ENCODE peak calls at places on chromosome 2, in eight cellular contexts. O, W, P, J, B, F, T and A are unnamed samples.

GRCh38 chr2:130829020-130829419 is 7.7 kb upstream of the ARHGEF4 start:
- DNase-seq in O (peak), W (no peak), P (no peak), J (peak), B (no peak), F (no peak), T (no peak), A (no peak)

GRCh38 chr2:234633581-234634230 is 136.8 kb upstream of the ARL4C start:
- DNase-seq in O (no peak), W (no peak), P (no peak), J (no peak), B (no peak), F (no peak), T (no peak), A (no peak)

GRCh38 chr2:68282814-68283812 is 30.8 kb upstream of the PPP3R1 start:
- DNase-seq in O (peak), W (no peak), P (peak), J (peak), B (no peak), F (no peak), T (peak), A (no peak)

GRCh38 chr2:120659275-120659952 is 76.3 kb upstream of the GLI2 start:
- DNase-seq in O (no peak), W (no peak), P (no peak), J (no peak), B (no peak), F (no peak), T (no peak), A (no peak)

GRCh38 chr2:12304494-12305228 is 412.1 kb upstream of the TRIB2 start:
- DNase-seq in O (no peak), W (no peak), P (no peak), J (no peak), B (no peak), F (no peak), T (peak), A (no peak)

GRCh38 chr2:205650450-205650849 is 31.9 kb upstream of the NRP2 start:
- DNase-seq in O (no peak), W (no peak), P (no peak), J (no peak), B (no peak), F (no peak), T (peak), A (no peak)

GRCh38 chr2:112881217-112882000 is 29.6 kb upstream of the IL37 start:
- DNase-seq in O (no peak), W (peak), P (no peak), J (peak), B (no peak), F (peak), T (peak), A (peak)

GRCh38 chr2:144522741-144523605 is 3.1 kb upstream of the ZEB2 start:
- DNase-seq in O (no peak), W (no peak), P (no peak), J (no peak), B (no peak), F (peak), T (peak), A (no peak)

GRCh38 chr2:232955856-232956255 is 57.2 kb downstream of the NGEF start:
- DNase-seq in O (no peak), W (no peak), P (no peak), J (no peak), B (no peak), F (no peak), T (no peak), A (no peak)

GRCh38 chr2:218281449-218281848 is 10.9 kb downstream of the TMBIM1 start:
- DNase-seq in O (no peak), W (no peak), P (no peak), J (no peak), B (no peak), F (peak), T (peak), A (no peak)

GRCh38 chr2:105873721-105874120 is 129.0 kb downstream of the NCK2 start:
- DNase-seq in O (peak), W (no peak), P (no peak), J (no peak), B (no peak), F (no peak), T (peak), A (no peak)

GRCh38 chr2:234836251-234836650 is 115.6 kb upstream of the SH3BP4 start:
- DNase-seq in O (no peak), W (no peak), P (no peak), J (no peak), B (no peak), F (no peak), T (no peak), A (no peak)

GRCh38 chr2:104429978-104430740 is 423.8 kb upstream of the POU3F3 start:
- DNase-seq in O (no peak), W (peak), P (no peak), J (no peak), B (no peak), F (no peak), T (no peak), A (peak)

GRCh38 chr2:234873103-234873827 is 78.6 kb upstream of the SH3BP4 start:
- DNase-seq in O (no peak), W (no peak), P (no peak), J (no peak), B (no peak), F (no peak), T (no peak), A (no peak)

GRCh38 chr2:98555681-98556080 is 52.6 kb downstream of the COA5 start:
- DNase-seq in O (no peak), W (no peak), P (no peak), J (no peak), B (no peak), F (no peak), T (no peak), A (no peak)

GRCh38 chr2:181430406-181431199 is 26.6 kb upstream of the ITGA4 start:
- DNase-seq in O (peak), W (no peak), P (peak), J (no peak), B (no peak), F (no peak), T (peak), A (no peak)

GRCh38 chr2:200042102-200042735 is 86.8 kb downstream of the MAIP1 start:
- DNase-seq in O (no peak), W (no peak), P (no peak), J (no peak), B (no peak), F (no peak), T (peak), A (no peak)

GRCh38 chr2:160388464-160389263 is 104.9 kb downstream of the RBMS1 start:
- DNase-seq in O (no peak), W (no peak), P (peak), J (no peak), B (no peak), F (peak), T (peak), A (no peak)

GRCh38 chr2:201886504-201886903 is 80.2 kb downstream of the CDK15 start:
- DNase-seq in O (peak), W (no peak), P (no peak), J (peak), B (no peak), F (no peak), T (peak), A (no peak)

GRCh38 chr2:132640116-132640515 is 29.9 kb downstream of the LYPD1 start:
- DNase-seq in O (no peak), W (no peak), P (no peak), J (no peak), B (no peak), F (no peak), T (no peak), A (no peak)

GRCh38 chr2:44351088-44351487 is 10.2 kb downstream of the PREPL start:
- DNase-seq in O (no peak), W (no peak), P (no peak), J (no peak), B (no peak), F (peak), T (peak), A (no peak)

GRCh38 chr2:85437488-85438290 is 19.2 kb downstream of the SH2D6 start:
- DNase-seq in O (peak), W (peak), P (peak), J (no peak), B (peak), F (peak), T (peak), A (peak)

GRCh38 chr2:102366406-102367112 is 11.0 kb downstream of the IL18R1 start:
- DNase-seq in O (no peak), W (no peak), P (peak), J (no peak), B (no peak), F (no peak), T (no peak), A (no peak)

DNA sequence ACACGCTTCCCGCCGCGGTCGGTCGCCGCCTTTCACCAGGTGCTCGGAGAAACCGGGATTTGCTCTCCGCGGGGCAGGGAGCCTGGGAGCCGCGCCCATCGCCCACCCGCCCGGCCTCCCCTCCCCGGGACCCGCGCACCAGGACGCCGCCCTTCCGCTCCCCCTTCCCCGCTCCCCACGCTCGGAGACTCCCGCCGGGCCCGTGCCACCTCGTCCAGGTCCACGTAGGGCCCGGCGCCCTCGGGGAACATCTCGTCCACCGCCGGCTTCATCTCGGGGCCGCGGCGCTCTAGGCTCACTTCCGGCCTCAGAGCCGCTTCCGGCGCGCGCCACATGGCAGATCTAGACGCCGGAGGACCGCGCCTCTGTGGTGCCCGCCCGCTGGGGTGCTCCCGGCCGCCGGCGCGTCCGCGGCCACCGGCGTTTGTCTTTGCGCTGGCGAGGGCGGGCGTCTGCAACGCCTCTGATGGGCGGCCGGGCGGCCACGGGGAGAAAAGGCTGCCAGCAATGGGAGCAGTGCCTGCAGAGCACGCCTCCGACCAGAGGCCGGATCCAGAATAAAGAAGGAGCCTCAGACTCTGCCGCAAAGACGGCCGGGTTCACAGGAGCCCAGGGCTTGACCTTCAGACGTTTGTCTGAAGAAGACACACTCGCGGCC is at the start of gene COPS9:
- DNase-seq in O (peak), W (peak), P (peak), J (peak), B (peak), F (peak), T (peak), A (peak)
- H3K27ac ChIP-seq in O (peak), W (peak), P (peak), J (peak), B (peak), F (no peak), T (peak), A (peak)

GRCh38 chr2:48315847-48316194 is 214.1 kb upstream of the STON1 start:
- DNase-seq in O (peak), W (peak), P (no peak), J (no peak), B (no peak), F (no peak), T (peak), A (no peak)

GRCh38 chr2:48310581-48310980 is 219.4 kb upstream of the STON1 start:
- DNase-seq in O (no peak), W (no peak), P (no peak), J (no peak), B (no peak), F (no peak), T (no peak), A (no peak)

GRCh38 chr2:48309900-48310299 is 220.1 kb upstream of the STON1 start:
- DNase-seq in O (no peak), W (no peak), P (no peak), J (no peak), B (no peak), F (no peak), T (no peak), A (no peak)

GRCh38 chr2:48312126-48312525 is 217.8 kb upstream of the STON1 start:
- DNase-seq in O (no peak), W (no peak), P (no peak), J (no peak), B (no peak), F (no peak), T (no peak), A (no peak)

GRCh38 chr2:48313036-48313877 is 216.7 kb upstream of the STON1 start:
- DNase-seq in O (no peak), W (no peak), P (peak), J (no peak), B (no peak), F (no peak), T (no peak), A (no peak)
- H3K27ac ChIP-seq in O (peak), W (peak), P (peak), J (peak), B (peak), F (peak), T (peak), A (peak)

GRCh38 chr2:172282944-172283343 is 144.4 kb upstream of the ITGA6 start:
- DNase-seq in O (no peak), W (no peak), P (no peak), J (no peak), B (no peak), F (peak), T (peak), A (no peak)
- H3K27ac ChIP-seq in O (no peak), W (no peak), P (no peak), J (no peak), B (no peak), F (no peak), T (peak), A (no peak)

DNA sequence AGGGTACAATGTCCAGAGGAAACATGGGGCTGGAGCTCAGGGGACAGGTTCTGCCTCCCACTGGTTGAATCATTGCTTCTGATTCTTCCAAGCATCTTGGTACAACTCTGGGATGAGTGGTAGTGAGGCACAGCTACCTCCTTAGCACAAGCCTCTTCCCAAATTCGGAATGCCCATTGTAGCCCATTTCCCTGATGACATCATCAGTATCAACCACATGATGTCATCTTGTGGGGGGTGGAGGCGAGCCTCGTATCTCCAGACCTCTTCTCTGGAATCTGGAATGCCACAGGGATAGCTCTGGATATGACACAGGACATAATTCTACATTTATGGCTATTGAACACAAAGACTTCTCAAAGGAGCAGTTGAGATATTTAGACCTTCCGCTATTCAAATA is 715.2 kb downstream of the RNF144A start:
- DNase-seq in O (no peak), W (no peak), P (no peak), J (no peak), B (no peak), F (no peak), T (no peak), A (no peak)
- H3K27ac ChIP-seq in O (no peak), W (no peak), P (no peak), J (no peak), B (no peak), F (no peak), T (no peak), A (no peak)

GRCh38 chr2:166282178-166282577 is 93.6 kb downstream of the SCN9A start:
- DNase-seq in O (no peak), W (no peak), P (no peak), J (no peak), B (no peak), F (no peak), T (no peak), A (no peak)
- H3K27ac ChIP-seq in O (no peak), W (no peak), P (no peak), J (no peak), B (no peak), F (no peak), T (no peak), A (no peak)

DNA sequence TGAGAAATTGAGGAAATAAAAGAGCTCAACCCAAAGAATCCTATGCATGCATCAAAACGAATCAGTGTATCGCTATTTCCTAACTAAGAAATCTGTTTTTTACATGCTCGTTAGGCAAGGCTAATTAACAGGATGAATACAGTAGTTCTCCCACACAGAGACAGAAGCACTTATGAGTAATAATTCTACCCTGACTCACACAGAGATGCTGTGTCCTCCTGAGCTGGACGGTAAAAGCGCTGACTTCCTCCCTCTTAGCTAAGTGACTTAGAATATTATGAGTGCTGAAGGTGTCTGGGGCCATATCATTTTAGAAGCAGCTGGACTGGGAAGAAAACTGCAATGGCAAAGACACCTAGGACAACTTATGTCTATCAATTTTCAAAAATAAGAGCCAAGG is 18.5 kb downstream of the PLEKHM3 start:
- DNase-seq in O (no peak), W (no peak), P (no peak), J (no peak), B (no peak), F (no peak), T (peak), A (no peak)
- H3K27ac ChIP-seq in O (no peak), W (no peak), P (no peak), J (no peak), B (no peak), F (no peak), T (peak), A (no peak)

DNA sequence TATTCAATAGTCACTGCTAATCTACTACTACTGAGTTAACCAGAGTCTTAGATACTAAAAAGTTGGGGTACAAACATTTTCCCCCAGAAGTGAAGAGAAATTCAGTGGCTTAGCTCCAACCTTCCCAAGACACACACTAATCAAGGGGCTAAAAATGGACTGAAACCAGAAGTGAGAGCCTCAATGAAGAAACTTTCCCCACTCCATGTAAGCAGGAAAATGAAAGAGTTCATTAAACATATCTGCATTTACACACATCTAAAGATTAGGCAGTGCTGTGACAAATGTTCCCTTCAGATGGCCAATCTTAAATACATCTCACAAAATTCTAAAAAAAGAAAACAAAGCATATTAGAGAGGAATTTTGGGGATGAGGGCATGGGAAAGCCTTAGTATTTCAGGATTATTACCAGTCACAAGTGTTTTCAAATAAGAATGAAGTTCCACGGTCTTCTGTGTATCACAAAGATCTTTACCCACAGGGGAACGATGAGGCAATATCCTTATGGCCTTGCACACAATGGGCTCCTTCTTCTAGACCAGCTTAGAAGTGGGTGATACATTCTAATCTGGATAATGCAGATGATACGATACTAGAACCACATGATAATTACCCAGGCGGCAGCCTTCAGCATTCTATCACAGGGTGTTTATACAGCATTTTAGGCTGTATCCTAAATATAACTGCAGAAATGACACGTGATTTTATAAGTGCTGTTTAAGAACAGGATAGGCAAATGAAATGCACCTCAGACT is 17.1 kb downstream of the ANKRD44 start:
- DNase-seq in O (no peak), W (peak), P (peak), J (no peak), B (no peak), F (no peak), T (no peak), A (no peak)
- H3K27ac ChIP-seq in O (no peak), W (peak), P (peak), J (no peak), B (no peak), F (no peak), T (no peak), A (peak)

GRCh38 chr2:134191835-134192234 is 62.0 kb upstream of the MGAT5 start:
- DNase-seq in O (no peak), W (no peak), P (no peak), J (no peak), B (no peak), F (no peak), T (no peak), A (no peak)

GRCh38 chr2:134190807-134191203 is 63.1 kb upstream of the MGAT5 start:
- DNase-seq in O (no peak), W (no peak), P (no peak), J (no peak), B (no peak), F (peak), T (no peak), A (no peak)

GRCh38 chr2:134193006-134193405 is 60.9 kb upstream of the MGAT5 start:
- DNase-seq in O (peak), W (no peak), P (no peak), J (no peak), B (no peak), F (no peak), T (peak), A (no peak)

GRCh38 chr2:134189009-134189717 is 64.7 kb upstream of the MGAT5 start:
- DNase-seq in O (peak), W (no peak), P (no peak), J (peak), B (no peak), F (no peak), T (peak), A (no peak)

DNA sequence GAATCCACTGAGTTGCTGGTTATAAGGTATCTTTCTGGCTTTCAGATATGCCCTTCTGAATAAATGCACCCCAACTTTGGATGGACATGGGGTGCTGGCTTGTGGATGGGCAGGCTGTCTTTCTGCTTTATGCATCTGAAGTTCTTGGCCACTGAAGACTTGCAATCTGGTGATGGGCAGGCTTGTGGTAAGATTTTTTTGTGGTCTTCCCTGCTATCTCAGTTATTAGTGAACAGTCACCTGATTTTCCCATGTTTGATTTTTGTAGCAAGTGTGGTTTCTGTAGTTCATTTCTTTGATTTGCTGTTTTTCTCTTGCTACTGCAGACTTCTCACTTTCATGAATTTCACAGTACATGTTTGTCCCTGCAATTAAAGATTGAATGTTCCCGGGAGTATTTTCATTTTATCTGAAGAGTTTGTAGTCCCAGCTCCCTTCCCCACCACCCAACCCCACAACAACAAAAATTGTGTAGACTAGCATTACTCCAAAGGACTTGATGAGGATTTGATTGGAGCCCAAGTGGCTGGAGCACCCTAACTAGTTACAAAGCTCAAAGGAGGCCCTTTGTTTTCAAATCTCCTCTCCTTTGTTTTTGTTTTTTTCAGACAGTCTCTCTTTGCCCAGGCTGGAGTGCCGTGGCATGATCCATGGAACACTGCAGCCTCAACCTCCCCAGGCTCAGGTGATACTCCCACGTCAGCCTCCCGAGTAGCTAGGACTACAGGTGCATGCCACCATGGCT is 63.6 kb upstream of the MGAT5 start:
- DNase-seq in O (no peak), W (no peak), P (no peak), J (no peak), B (no peak), F (no peak), T (no peak), A (no peak)
- H3K27ac ChIP-seq in O (no peak), W (peak), P (no peak), J (no peak), B (no peak), F (no peak), T (no peak), A (no peak)